ENCODE peak calls at places on chromosomes 4 and X, in eight cellular contexts. O is ELR, U is activated T-cell treated with anti-CD3 and anti-CD28 coated beads for 48 hours, G is globus pallidus, T is HFF-Myc, V is Peyer's patch, Y is NCI-H1105, F is natural killer cell. Z is an unnamed sample.

GRCh38 chrX:14039344-14039743 is 9.7 kb upstream of the GEMIN8 start:
- DNase-seq in O (peak; percentile 52), U (no peak), G (no peak), T (no peak), V (peak; percentile 65), Y (peak; percentile 5), F (no peak), Z (no peak)

GRCh38 chr4:168076989-168077725 is 15.2 kb upstream of the ANXA10 start:
- DNase-seq in O (peak; percentile 69), U (peak; percentile 8), G (peak; percentile 41), T (peak; percentile 59), V (no peak), Y (peak; percentile 15), F (no peak), Z (peak; percentile 41)

GRCh38 chr4:80202784-80203553 is 5.7 kb downstream of the PRDM8 start:
- DNase-seq in O (peak; percentile 30), U (no peak), G (no peak), T (no peak), V (peak; percentile 59), Y (peak; percentile 22), F (no peak), Z (no peak)

GRCh38 chr4:33961751-33962150 is 2282.6 kb downstream of the ARAP2 start:
- DNase-seq in O (peak; percentile 63), U (no peak), G (no peak), T (no peak), V (no peak), Y (no peak), F (no peak), Z (no peak)

GRCh38 chr4:156773648-156774357 is 197.8 kb downstream of the PDGFC start:
- DNase-seq in O (peak; percentile 82), U (no peak), G (no peak), T (no peak), V (no peak), Y (no peak), F (no peak), Z (no peak)

GRCh38 chr4:113607147-113607720 is 154.3 kb downstream of the CAMK2D start:
- DNase-seq in O (no peak), U (no peak), G (no peak), T (no peak), V (no peak), Y (no peak), F (no peak), Z (no peak)

GRCh38 chrX:115362334-115363095 is 73.0 kb downstream of the LUZP4 start:
- DNase-seq in O (peak; percentile 16), U (no peak), G (no peak), T (no peak), V (no peak), Y (no peak), F (peak; percentile 26), Z (no peak)

GRCh38 chr4:110287130-110287529 is 88.7 kb upstream of the ELOVL6 start:
- DNase-seq in O (peak; percentile 67), U (peak; percentile 7), G (no peak), T (peak; percentile 56), V (no peak), Y (no peak), F (no peak), Z (no peak)

GRCh38 chr4:82561745-82562552 is at the start of gene TMEM150C:
- DNase-seq in O (peak; percentile 44), U (peak; percentile 10), G (peak; percentile 17), T (no peak), V (no peak), Y (no peak), F (no peak), Z (peak; percentile 46)

GRCh38 chr4:32393806-32394205 is 1673.6 kb downstream of the PCDH7 start:
- DNase-seq in O (no peak), U (no peak), G (no peak), T (no peak), V (no peak), Y (no peak), F (no peak), Z (no peak)

GRCh38 chr4:140372607-140373327 is 679 bp upstream of the SCOC start:
- DNase-seq in O (peak; percentile 44), U (peak; percentile 11), G (no peak), T (no peak), V (peak; percentile 33), Y (no peak), F (peak; percentile 16), Z (no peak)

GRCh38 chr4:158094413-158095110 is 78.3 kb downstream of the GASK1B start:
- DNase-seq in O (peak; percentile 79), U (no peak), G (no peak), T (no peak), V (no peak), Y (no peak), F (no peak), Z (no peak)

GRCh38 chr4:6769984-6770420 is 12.5 kb upstream of the KIAA0232 start:
- DNase-seq in O (no peak), U (no peak), G (no peak), T (no peak), V (no peak), Y (no peak), F (no peak), Z (no peak)

GRCh38 chr4:112894480-112894879 is 155.0 kb upstream of the ANK2 start:
- DNase-seq in O (no peak), U (no peak), G (no peak), T (no peak), V (no peak), Y (no peak), F (no peak), Z (no peak)

GRCh38 chr4:151809716-151810115 is 48.9 kb upstream of the GATB start:
- DNase-seq in O (no peak), U (no peak), G (no peak), T (no peak), V (no peak), Y (no peak), F (no peak), Z (no peak)